ENCODE peak calls at places on chromosomes 1 and 21, in ten cellular contexts. Y, T, E, B, Z, H, K, Q, F and R are unnamed samples.

GRCh38 chr21:31018232-31018631 is 20.0 kb downstream of the KRTAP19-8 start:
- DNase-seq in F (no peak), K (no peak), B (no peak), Y (no peak), T (no peak), Q (no peak), Z (no peak), E (no peak), H (no peak), R (no peak)

GRCh38 chr21:44611551-44611950 is 328 bp upstream of the KRTAP10-8 start:
- DNase-seq in K (no peak), E (no peak), F (no peak), H (no peak), T (no peak), Z (no peak), B (no peak), Q (no peak), Y (no peak), R (no peak)

GRCh38 chr1:33338495-33339211 is 17.8 kb upstream of the A3GALT2 start:
- DNase-seq in E (no peak), F (peak; percentile 87), H (peak; percentile 72), T (peak; percentile 35), B (peak; percentile 80), Y (no peak), K (no peak), Z (peak; percentile 80), Q (peak; percentile 89), R (peak; percentile 44)

GRCh38 chr1:188128761-188129160 is 1300.0 kb downstream of the PLA2G4A start:
- DNase-seq in B (peak; percentile 51), Y (no peak), E (no peak), Q (no peak), H (no peak), T (no peak), K (no peak), Z (no peak), F (peak; percentile 41), R (no peak)

GRCh38 chr1:180863158-180863775 is 49.4 kb upstream of the KIAA1614 start:
- DNase-seq in B (no peak), T (no peak), Q (no peak), Z (peak; percentile 45), E (no peak), F (peak; percentile 68), K (no peak), Y (no peak), H (no peak), R (no peak)

GRCh38 chr1:28193701-28194161 is 17.2 kb upstream of the PTAFR start:
- DNase-seq in B (peak; percentile 83), H (no peak), K (no peak), F (no peak), E (no peak), Y (no peak), Z (no peak), Q (no peak), T (no peak), R (no peak)

GRCh38 chr1:42925132-42925769 is 33.4 kb downstream of the SLC2A1 start:
- DNase-seq in K (no peak), B (no peak), E (no peak), Z (no peak), H (no peak), Q (no peak), T (no peak), Y (no peak), F (no peak), R (no peak)

GRCh38 chr1:93751391-93752250 is 70.0 kb upstream of the BCAR3 start:
- DNase-seq in K (no peak), E (no peak), H (peak; percentile 75), Y (no peak), B (no peak), Z (no peak), F (no peak), T (peak; percentile 93), Q (peak; percentile 76), R (no peak)

GRCh38 chr1:209556159-209556690 is 27.3 kb upstream of the CAMK1G start:
- DNase-seq in F (no peak), K (no peak), Y (no peak), B (no peak), E (no peak), T (no peak), Z (no peak), Q (no peak), H (no peak), R (no peak)

GRCh38 chr1:156740679-156741612 is at the start of gene MRPL24:
- DNase-seq in K (peak; percentile 83), Y (peak; percentile 89), H (peak; percentile 98), F (peak; percentile 99), Z (peak; percentile 100), B (peak; percentile 98), Q (peak; percentile 99), E (peak; percentile 87), T (peak; percentile 98), R (peak; percentile 99)

GRCh38 chr1:66270122-66270812 is 263.7 kb upstream of the SGIP1 start:
- DNase-seq in T (no peak), Z (peak; percentile 49), E (no peak), H (no peak), Y (no peak), F (peak; percentile 71), B (no peak), Q (peak; percentile 78), K (no peak), R (peak; percentile 48)

GRCh38 chr1:91617242-91617837 is 116.7 kb downstream of the CDC7 start:
- DNase-seq in Y (no peak), B (no peak), H (peak; percentile 54), E (no peak), K (no peak), F (no peak), Z (peak; percentile 90), Q (peak; percentile 84), T (peak; percentile 50), R (peak; percentile 41)

GRCh38 chr1:77513839-77514763 is 168.4 kb downstream of the ZZZ3 start:
- DNase-seq in F (peak; percentile 86), H (peak; percentile 14), Q (no peak), E (no peak), Z (peak; percentile 13), B (no peak), K (no peak), T (no peak), Y (no peak), R (no peak)

GRCh38 chr1:89929467-89930063 is 65.3 kb upstream of the ZNF326 start:
- DNase-seq in H (no peak), B (no peak), E (no peak), K (no peak), Z (no peak), T (no peak), F (no peak), Y (no peak), Q (no peak), R (no peak)

GRCh38 chr1:19260211-19261138 is 8.9 kb downstream of the MRTO4 start:
- DNase-seq in Y (no peak), K (peak; percentile 57), E (no peak), Q (no peak), Z (peak; percentile 29), B (no peak), T (no peak), F (peak; percentile 94), H (no peak), R (no peak)

DNA sequence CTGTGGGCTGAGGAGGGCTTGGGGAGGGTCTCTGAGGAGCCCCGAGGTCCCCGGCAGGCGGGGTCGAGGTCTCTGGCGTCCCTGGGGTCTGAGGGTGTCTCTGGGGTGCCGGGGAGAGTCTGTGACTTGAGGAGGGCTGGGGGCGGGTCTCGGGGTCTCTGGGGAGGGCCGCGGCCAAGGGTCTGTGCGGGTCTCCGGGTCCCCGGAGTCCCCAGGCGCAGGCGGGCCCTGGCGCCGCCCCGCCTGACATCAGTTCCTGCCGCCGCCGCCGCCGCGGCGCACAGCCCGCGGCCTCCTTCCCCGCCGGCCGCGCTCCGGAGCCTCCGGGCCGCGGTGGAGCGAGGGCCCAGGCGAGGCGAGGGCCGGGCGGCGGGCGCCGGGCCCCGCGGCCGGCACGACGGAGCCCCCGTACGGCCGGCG is at the start of gene PLEKHM2:
- DNase-seq in E (peak; percentile 78), B (peak; percentile 91), K (no peak), T (peak; percentile 35), Y (peak; percentile 85), Z (peak; percentile 53), H (peak; percentile 45), F (peak; percentile 35), Q (no peak), R (no peak)
- TF ChIP-seq POLR2A in E (peak; percentile 52), B (no peak), K (peak; percentile 63), T (no peak), Y (peak; percentile 76), Z (peak; percentile 55), H (no peak), F (peak; percentile 57), Q (no peak), R (peak; percentile 6)

GRCh38 chr1:161915978-161916377 is 107.7 kb downstream of the OLFML2B start:
- DNase-seq in Y (no peak), Q (no peak), T (no peak), K (no peak), H (no peak), F (no peak), E (no peak), B (no peak), Z (no peak), R (no peak)
- TF ChIP-seq POLR2A in Y (no peak), Q (no peak), T (no peak), K (no peak), H (no peak), F (no peak), E (no peak), B (no peak), Z (no peak), R (no peak)

GRCh38 chr1:220272841-220273090 is 513 bp upstream of the RAB3GAP2 start:
- DNase-seq in K (no peak), H (no peak), B (no peak), E (no peak), Z (no peak), T (no peak), Y (no peak), Q (no peak), F (no peak), R (no peak)

GRCh38 chr1:220275430-220275829 is 3.2 kb upstream of the RAB3GAP2 start:
- DNase-seq in E (no peak), B (no peak), H (no peak), Y (no peak), Z (no peak), K (no peak), T (no peak), Q (no peak), F (no peak), R (no peak)

GRCh38 chr1:220274122-220274855 is 2.0 kb upstream of the RAB3GAP2 start:
- DNase-seq in Q (peak; percentile 61), T (no peak), K (no peak), H (no peak), F (peak; percentile 48), E (no peak), B (no peak), Z (no peak), Y (no peak), R (no peak)

GRCh38 chr1:220271706-220272046 is 577 bp downstream of the RAB3GAP2 start:
- DNase-seq in H (no peak), Q (no peak), T (peak; percentile 22), F (peak; percentile 26), E (no peak), B (peak; percentile 75), K (peak; percentile 7), Z (peak; percentile 16), Y (no peak), R (no peak)

GRCh38 chr1:220272047-220272840 is at the start of gene RAB3GAP2:
- DNase-seq in B (peak; percentile 99), E (peak; percentile 87), Y (peak; percentile 90), K (peak; percentile 89), T (peak; percentile 96), Z (peak; percentile 97), Q (peak; percentile 98), H (peak; percentile 96), F (peak; percentile 88), R (peak; percentile 84)
- TF ChIP-seq POLR2A in B (no peak), E (peak; percentile 92), Y (peak; percentile 95), K (peak; percentile 86), T (peak; percentile 17), Z (peak; percentile 87), Q (peak; percentile 45), H (no peak), F (peak; percentile 70), R (peak; percentile 68)

GRCh38 chr1:38004284-38005101 is 821 bp downstream of the FHL3 start:
- DNase-seq in T (no peak), Z (no peak), B (no peak), H (no peak), Y (no peak), F (no peak), K (no peak), Q (no peak), E (no peak), R (no peak)
- TF ChIP-seq POLR2A in T (no peak), Z (no peak), B (no peak), H (no peak), Y (no peak), F (peak; percentile 2), K (no peak), Q (no peak), E (no peak), R (no peak)